ENCODE peak calls at places on chromosomes 13 and 19, in ten cellular contexts. E is Right ventricle myocardium inferior; Y is stimulated activated CD4-positive, alpha-beta T cell treated with anti-CD3 and anti-CD28 coated beads, Interleukin-4, amount 100 ng/mL, for 48 hours; T is stimulated activated naive B cell treated with anti-CD40 and anti-IgM and Interleukin-4, amounts not matched to agents 10 μg/mL and 1 μg/mL and 100 μg/mL, for 72 hours; X is iris pigment epithelial cell; Q is activated CD4-positive, alpha-beta memory T cell treated with anti-CD3 and anti-CD28 coated beads, Interleukin-2, amount 10 ng/mL, durations not matched to agents 7 days and 5 days; I is NB4; G is non-pigmented ciliary epithelial cell; J is RWPE1; P is prostate gland. H is an unnamed sample.

GRCh38 chr13:58056411-58056810 is 424.9 kb downstream of the PCDH17 start:
- DNase-seq in T (no peak), J (peak), G (no peak), I (no peak), E (no peak), Y (no peak), Q (no peak), P (no peak), X (no peak), H (no peak)

GRCh38 chr19:17579523-17580244 is 24.2 kb downstream of the COLGALT1 start:
- DNase-seq in J (peak), Q (peak), E (no peak), Y (peak), X (peak), G (no peak), T (peak), P (no peak), I (peak), H (no peak)

GRCh38 chr19:6220385-6221191 is 59.2 kb downstream of the MLLT1 start:
- DNase-seq in G (no peak), Y (no peak), X (peak), E (peak), I (no peak), J (no peak), Q (no peak), P (no peak), T (no peak), H (no peak)

GRCh38 chr13:44718467-44718866 is 142.3 kb upstream of the TSC22D1 start:
- DNase-seq in X (no peak), G (no peak), I (no peak), J (no peak), Y (no peak), P (no peak), T (no peak), Q (no peak), E (no peak), H (no peak)

GRCh38 chr19:55676384-55676783 is 1.4 kb downstream of the EPN1 start:
- DNase-seq in E (no peak), T (no peak), Q (no peak), Y (no peak), P (peak), G (no peak), J (no peak), I (no peak), X (peak), H (no peak)

GRCh38 chr19:41299755-41300089 is 10.2 kb upstream of the CCDC97 start:
- DNase-seq in G (peak), P (no peak), T (no peak), J (no peak), Q (no peak), I (no peak), E (peak), X (peak), Y (no peak), H (no peak)

GRCh38 chr13:25652764-25653163 is 281.0 kb downstream of the ATP8A2 start:
- DNase-seq in X (no peak), Q (no peak), P (no peak), G (no peak), J (no peak), I (no peak), Y (no peak), E (no peak), T (no peak), H (no peak)

GRCh38 chr13:51643882-51644281 is 59.6 kb downstream of the WDFY2 start:
- DNase-seq in I (peak), Q (no peak), J (peak), G (peak), X (peak), P (no peak), E (no peak), Y (no peak), T (no peak), H (no peak)

GRCh38 chr13:26052136-26052736 is 420 bp upstream of the SHISA2 start:
- DNase-seq in E (no peak), G (no peak), I (no peak), Q (no peak), P (no peak), Y (no peak), T (no peak), X (no peak), J (no peak), H (no peak)

GRCh38 chr13:21218351-21219043 is 42.0 kb downstream of the MRPL57 start:
- DNase-seq in T (no peak), G (no peak), Q (peak), Y (no peak), E (no peak), J (no peak), P (no peak), X (no peak), I (peak), H (no peak)

GRCh38 chr19:42098781-42099180 is 22.8 kb downstream of the ZNF574 start:
- DNase-seq in X (no peak), Q (no peak), Y (no peak), I (no peak), T (no peak), E (no peak), G (no peak), J (no peak), P (peak), H (no peak)

GRCh38 chr19:43708716-43709115 is 7.2 kb upstream of the IRGC start:
- DNase-seq in Y (no peak), P (no peak), T (no peak), I (no peak), J (no peak), G (no peak), X (no peak), Q (no peak), E (no peak), H (no peak)